ENCODE peak calls at places on chromosomes 11 and 22, in seven cellular contexts. Z is stimulated activated CD4-positive, alpha-beta T cell treated with anti-CD3 and anti-CD28 coated beads, Interleukin-2, amount 100 ng/mL, for 48 hours; S is activated T-cell treated with anti-CD3 and anti-CD28 coated beads, Interleukin-2, amount 50 U/mL, for 72 hours; K is HEK293T; R is GM12891; V is T follicular helper cell; A is kidney. D is an unnamed sample.

GRCh38 chr11:112321521-112322172 is 61.0 kb upstream of the PLET1 start:
- DNase-seq in Z (no peak), S (no peak), K (no peak), R (no peak), V (no peak), A (peak; percentile 85), D (no peak)

GRCh38 chr11:1829039-1829820 is 5.6 kb upstream of the SYT8 start:
- DNase-seq in Z (no peak), S (no peak), K (no peak), R (no peak), V (no peak), A (peak; percentile 69), D (no peak)

GRCh38 chr11:84981296-84981695 is 645.8 kb downstream of the DLG2 start:
- DNase-seq in Z (no peak), S (no peak), K (no peak), R (no peak), V (no peak), A (no peak), D (no peak)

GRCh38 chr11:86182976-86183584 is 61.5 kb upstream of the EED start:
- DNase-seq in Z (peak; percentile 69), S (peak; percentile 91), K (no peak), R (no peak), V (no peak), A (no peak), D (no peak)

GRCh38 chr11:121651267-121651625 is 198.5 kb upstream of the SORL1-AS1 start:
- DNase-seq in Z (no peak), S (no peak), K (no peak), R (no peak), V (no peak), A (no peak), D (no peak)

GRCh38 chr11:111231836-111232235 is 13.7 kb upstream of the POU2AF2 start:
- DNase-seq in Z (no peak), S (no peak), K (no peak), R (no peak), V (no peak), A (no peak), D (no peak)

GRCh38 chr11:126645206-126645605 is 289.7 kb downstream of the ST3GAL4 start:
- DNase-seq in Z (no peak), S (no peak), K (no peak), R (no peak), V (no peak), A (no peak), D (no peak)

GRCh38 chr22:19129871-19130270 is 1.2 kb upstream of the TSSK2 start:
- DNase-seq in Z (no peak), S (no peak), K (no peak), R (no peak), V (no peak), A (no peak), D (no peak)

GRCh38 chr11:2780850-2781412 is 81.1 kb upstream of the KCNQ1OT1 start:
- DNase-seq in Z (no peak), S (no peak), K (no peak), R (no peak), V (no peak), A (no peak), D (no peak)

GRCh38 chr11:45347343-45347742 is 61.2 kb upstream of the SYT13 start:
- DNase-seq in Z (no peak), S (no peak), K (no peak), R (no peak), V (no peak), A (no peak), D (no peak)

GRCh38 chr11:113401718-113402117 is 14.1 kb downstream of the ANKK1 start:
- DNase-seq in Z (no peak), S (no peak), K (no peak), R (no peak), V (no peak), A (peak; percentile 88), D (no peak)

GRCh38 chr22:37337204-37337943 is 55.1 kb downstream of the CYTH4 start:
- DNase-seq in Z (no peak), S (no peak), K (no peak), R (no peak), V (no peak), A (no peak), D (no peak)